ENCODE peak calls at places on chromosomes 3 and 15, in nine cellular contexts. V is MM.1S, S is HCT116, W is astrocyte, D is K562, R is mammary epithelial cell, A is OCI-LY7, K is fibroblast of lung, Z is H9. T is an unnamed sample. For H3K9me3 and H3K79me2, the result is how much of the 10 kb centered on the place peaks cover.

GRCh38 chr3:142077859-142078500 is 71.4 kb downstream of the TFDP2 start:
- DNase-seq in V (no peak), S (no peak), W (no peak), D (no peak), R (no peak), A (no peak), K (no peak), Z (no peak), T (no peak)

GRCh38 chr3:66021731-66022131 is 17.0 kb downstream of the MAGI1 start:
- DNase-seq in V (no peak), S (peak), W (peak), D (no peak), R (peak), A (no peak), K (peak), Z (no peak), T (no peak)

GRCh38 chr3:194447161-194447560 is 39.6 kb downstream of the ATP13A3 start:
- DNase-seq in V (no peak), S (no peak), W (no peak), D (peak), R (no peak), A (no peak), K (no peak), Z (no peak), T (no peak)

GRCh38 chr15:70530503-70530902 is 232.9 kb downstream of the UACA start:
- DNase-seq in V (no peak), S (no peak), W (no peak), D (no peak), R (no peak), A (no peak), K (no peak), Z (no peak), T (no peak)

GRCh38 chr3:129023909-129024308 is 22.8 kb downstream of the EFCC1 start:
- DNase-seq in V (no peak), S (no peak), W (no peak), D (peak), R (no peak), A (peak), K (peak), Z (no peak), T (no peak)

GRCh38 chr3:63192248-63192647 is 85.9 kb upstream of the SYNPR start:
- DNase-seq in V (no peak), S (no peak), W (no peak), D (no peak), R (no peak), A (no peak), K (no peak), Z (no peak), T (no peak)

GRCh38 chr3:54691230-54691900 is 236.5 kb downstream of the LRTM1 start:
- DNase-seq in V (no peak), S (no peak), W (peak), D (peak), R (peak), A (no peak), K (peak), Z (no peak), T (no peak)

GRCh38 chr15:100170280-100170654 is 171.5 kb downstream of the ADAMTS17 start:
- DNase-seq in V (peak), S (no peak), W (no peak), D (no peak), R (no peak), A (no peak), K (no peak), Z (no peak), T (no peak)

GRCh38 chr3:37993811-37994638 is 3.4 kb downstream of the VILL start:
- DNase-seq in V (peak), S (no peak), W (peak), D (peak), R (no peak), A (peak), K (peak), Z (peak), T (peak)

GRCh38 chr3:185402561-185402960 is 39.6 kb downstream of the MAP3K13 start:
- DNase-seq in V (no peak), S (no peak), W (peak), D (no peak), R (no peak), A (no peak), K (peak), Z (no peak), T (peak)

GRCh38 chr15:97030251-97030650 is 699.8 kb downstream of the NR2F2 start:
- DNase-seq in V (no peak), S (no peak), W (no peak), D (no peak), R (no peak), A (no peak), K (no peak), Z (no peak), T (no peak)

GRCh38 chr15:70187331-70187730 is 89.6 kb upstream of the TLE3 start:
- DNase-seq in V (no peak), S (no peak), W (no peak), D (no peak), R (no peak), A (no peak), K (no peak), Z (no peak), T (no peak)

GRCh38 chr15:35833590-35833989 is 287.6 kb upstream of the DPH6 start:
- DNase-seq in V (no peak), S (no peak), W (peak), D (no peak), R (no peak), A (no peak), K (peak), Z (no peak), T (no peak)

GRCh38 chr3:134869153-134869726 is 74.2 kb downstream of the EPHB1 start:
- DNase-seq in V (no peak), S (no peak), W (no peak), D (no peak), R (no peak), A (no peak), K (no peak), Z (no peak), T (no peak)

GRCh38 chr3:125428216-125428830 is 53.2 kb upstream of the ZNF148 start:
- DNase-seq in V (no peak), S (no peak), W (no peak), D (no peak), R (no peak), A (no peak), K (no peak), Z (no peak), T (no peak)

GRCh38 chr3:76063019-76063418 is 277.7 kb upstream of the ZNF717 start:
- DNase-seq in V (no peak), S (no peak), W (peak), D (no peak), R (peak), A (no peak), K (peak), Z (no peak), T (no peak)

GRCh38 chr3:34183114-34183513 is 384.7 kb downstream of the PDCD6IP start:
- DNase-seq in V (no peak), S (no peak), W (no peak), D (no peak), R (no peak), A (no peak), K (no peak), Z (no peak), T (no peak)

GRCh38 chr3:175246766-175247165 is 387.6 kb downstream of the NAALADL2 start:
- DNase-seq in V (no peak), S (no peak), W (peak), D (no peak), R (no peak), A (no peak), K (no peak), Z (no peak), T (no peak)

GRCh38 chr3:187922704-187923393 is 177.6 kb upstream of the BCL6 start:
- DNase-seq in V (no peak), S (no peak), W (peak), D (no peak), R (peak), A (no peak), K (peak), Z (no peak), T (no peak)

GRCh38 chr3:148588291-148588690 is 109.4 kb upstream of the AGTR1 start:
- DNase-seq in V (no peak), S (no peak), W (no peak), D (no peak), R (no peak), A (no peak), K (no peak), Z (no peak), T (no peak)

GRCh38 chr3:31752305-31753049 is 219.8 kb downstream of the STT3B start:
- DNase-seq in V (no peak), S (no peak), W (no peak), D (no peak), R (no peak), A (no peak), K (no peak), Z (no peak), T (peak)

GRCh38 chr3:133886031-133886722 is 9.5 kb downstream of the RAB6B start:
- DNase-seq in V (no peak), S (no peak), W (no peak), D (no peak), R (no peak), A (no peak), K (no peak), Z (no peak), T (no peak)

GRCh38 chr15:100945006-100945405 is 25.8 kb downstream of the LRRK1 start:
- DNase-seq in V (no peak), S (no peak), W (no peak), D (no peak), R (no peak), A (no peak), K (peak), Z (no peak), T (no peak)

GRCh38 chr3:180617049-180617448 is 15.1 kb downstream of the TTC14 start:
- DNase-seq in V (no peak), S (no peak), W (no peak), D (no peak), R (no peak), A (no peak), K (no peak), Z (no peak), T (no peak)

DNA sequence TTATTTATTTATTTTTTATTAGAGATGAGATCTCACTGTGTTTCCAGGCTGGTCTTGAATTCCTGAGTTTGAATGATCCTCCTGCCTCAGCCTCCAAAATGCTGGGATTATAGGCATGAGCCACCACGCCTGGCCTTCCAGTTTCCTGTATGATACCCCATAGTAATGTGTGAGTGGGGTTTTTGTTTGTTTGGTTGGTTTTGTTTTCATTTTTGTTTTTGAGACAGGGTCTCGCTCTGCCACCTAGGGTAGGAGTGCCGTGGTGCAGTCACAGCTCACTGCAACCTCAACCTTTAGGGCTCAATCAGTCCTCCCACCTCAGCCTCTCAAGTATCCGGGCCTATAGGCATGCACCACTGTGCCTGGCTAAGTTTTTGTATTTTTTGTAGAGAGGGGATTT is 30.9 kb downstream of the GOLM2 start:
- DNase-seq in V (peak), S (no peak), W (no peak), D (peak), R (no peak), A (peak), K (no peak), Z (no peak), T (no peak)
- TF ChIP-seq CTCF in V (peak), S (no peak), W (no peak), D (peak), R (no peak), A (peak), K (no peak), Z (peak), T (peak)

GRCh38 chr15:25178835-25179672 is 224.3 kb downstream of the SNRPN start:
- DNase-seq in V (no peak), S (no peak), W (no peak), D (no peak), R (no peak), A (no peak), K (no peak), Z (no peak), T (no peak)
- H3K9me3 ChIP-seq in V (under half), S (under half), W (under half), D (under half), R (under half), A (under half), K (under half), Z (half or more), T (under half)

GRCh38 chr15:68403161-68403941 is 28.6 kb downstream of the ITGA11 start:
- DNase-seq in V (no peak), S (no peak), W (no peak), D (no peak), R (no peak), A (no peak), K (no peak), Z (peak), T (no peak)

GRCh38 chr15:68404056-68404798 is 27.7 kb downstream of the ITGA11 start:
- DNase-seq in V (no peak), S (no peak), W (no peak), D (no peak), R (no peak), A (no peak), K (no peak), Z (peak), T (no peak)

GRCh38 chr15:68407886-68408500 is 24.0 kb downstream of the ITGA11 start:
- DNase-seq in V (no peak), S (no peak), W (no peak), D (no peak), R (no peak), A (no peak), K (no peak), Z (peak), T (no peak)

GRCh38 chr15:68407141-68407885 is 24.6 kb downstream of the ITGA11 start:
- DNase-seq in V (no peak), S (no peak), W (peak), D (no peak), R (no peak), A (no peak), K (peak), Z (no peak), T (no peak)

DNA sequence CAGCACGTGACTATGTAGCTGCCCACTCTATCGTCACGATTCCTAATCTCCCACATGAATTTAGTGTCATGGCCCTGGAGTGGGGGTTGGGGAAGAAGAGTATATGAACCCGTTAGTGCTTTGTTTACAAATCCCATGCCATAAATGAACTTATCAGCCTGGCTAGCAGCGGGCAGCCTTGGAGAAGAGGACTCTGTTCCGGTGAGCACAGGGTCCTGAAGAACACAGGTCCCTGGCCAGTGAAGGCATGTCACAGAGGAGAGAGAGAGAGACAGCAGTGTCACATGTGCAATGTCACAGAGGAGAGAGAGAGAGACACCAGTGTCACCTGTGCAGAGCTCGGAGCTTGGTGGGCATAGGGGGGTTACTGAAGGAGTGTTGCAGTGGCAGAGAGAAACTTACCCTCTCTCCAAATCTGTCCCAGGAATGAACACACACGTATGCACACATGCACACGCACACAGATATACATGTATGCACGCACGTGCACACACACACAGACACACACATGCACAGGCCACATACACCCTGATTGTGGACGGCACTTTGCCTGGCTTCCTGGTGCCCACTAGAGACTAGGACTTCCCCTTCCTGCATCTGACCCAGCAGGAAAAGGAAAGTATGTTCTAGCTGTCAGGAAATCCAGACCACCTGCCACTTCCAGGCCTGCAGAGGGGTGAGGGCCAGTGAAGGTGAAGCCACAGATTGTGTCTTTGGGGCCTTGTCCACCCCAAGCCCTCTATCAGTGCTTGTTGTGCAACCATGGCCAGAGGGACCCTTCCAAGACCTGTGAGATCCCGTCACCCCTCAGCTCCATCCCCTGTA is 26.3 kb downstream of the ITGA11 start:
- DNase-seq in V (no peak), S (no peak), W (no peak), D (no peak), R (no peak), A (no peak), K (no peak), Z (peak), T (no peak)
- H3K79me2 ChIP-seq in V (under half), S (under half), W (half or more), D (under half), R (under half), A (under half), K (under half), Z (under half), T (under half)

GRCh38 chr15:79875213-79875612 is 21.6 kb downstream of the MTHFS start:
- DNase-seq in V (no peak), S (no peak), W (no peak), D (no peak), R (no peak), A (no peak), K (no peak), Z (no peak), T (no peak)
- TF ChIP-seq CTCF in V (no peak), S (no peak), W (no peak), D (no peak), R (no peak), A (no peak), K (no peak), Z (no peak), T (no peak)

DNA sequence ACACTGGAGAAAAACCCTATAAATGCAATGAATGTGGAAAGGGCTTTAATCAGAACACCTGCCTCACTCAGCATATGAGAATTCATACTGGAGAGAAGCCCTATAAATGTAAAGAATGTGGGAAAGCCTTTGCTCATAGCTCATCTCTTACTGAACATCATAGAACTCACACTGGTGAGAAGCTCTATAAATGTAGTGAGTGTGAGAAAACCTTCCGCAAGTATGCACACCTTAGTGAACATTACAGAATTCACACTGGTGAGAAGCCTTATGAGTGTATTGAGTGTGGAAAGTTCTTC is 7.4 kb upstream of the ZNF501 start:
- DNase-seq in V (no peak), S (no peak), W (no peak), D (no peak), R (no peak), A (no peak), K (peak), Z (no peak), T (no peak)
- H3K9me3 ChIP-seq in V (under half), S (half or more), W (half or more), D (under half), R (half or more), A (under half), K (under half), Z (half or more), T (under half)

GRCh38 chr15:58987501-58988010 is at the start of gene RNF111:
- DNase-seq in V (peak), S (peak), W (peak), D (peak), R (peak), A (peak), K (peak), Z (peak), T (peak)

GRCh38 chr15:58985443-58985842 is 2.0 kb upstream of the RNF111 start:
- DNase-seq in V (no peak), S (no peak), W (no peak), D (no peak), R (no peak), A (no peak), K (peak), Z (peak), T (peak)

GRCh38 chr15:58987036-58987435 is 427 bp upstream of the RNF111 start:
- DNase-seq in V (peak), S (no peak), W (no peak), D (peak), R (no peak), A (no peak), K (no peak), Z (no peak), T (no peak)

GRCh38 chr15:58980351-58980939 is 7.0 kb upstream of the RNF111 start:
- DNase-seq in V (peak), S (peak), W (peak), D (peak), R (no peak), A (peak), K (peak), Z (no peak), T (peak)

GRCh38 chr15:58981808-58982475 is 5.5 kb upstream of the RNF111 start:
- DNase-seq in V (peak), S (no peak), W (no peak), D (no peak), R (no peak), A (peak), K (no peak), Z (no peak), T (no peak)
- H3K79me2 ChIP-seq in V (under half), S (under half), W (under half), D (under half), R (under half), A (under half), K (under half), Z (under half), T (under half)

GRCh38 chr3:123072152-123072551 is 5.3 kb downstream of the PDIA5 start:
- DNase-seq in V (no peak), S (no peak), W (no peak), D (no peak), R (no peak), A (no peak), K (no peak), Z (peak), T (no peak)

GRCh38 chr3:123070471-123070870 is 3.6 kb downstream of the PDIA5 start:
- DNase-seq in V (no peak), S (no peak), W (no peak), D (no peak), R (no peak), A (no peak), K (no peak), Z (peak), T (no peak)

GRCh38 chr3:123071146-123071545 is 4.3 kb downstream of the PDIA5 start:
- DNase-seq in V (no peak), S (no peak), W (peak), D (no peak), R (no peak), A (peak), K (peak), Z (peak), T (peak)

GRCh38 chr3:123072564-123072963 is 5.7 kb downstream of the PDIA5 start:
- DNase-seq in V (no peak), S (no peak), W (no peak), D (no peak), R (no peak), A (no peak), K (no peak), Z (no peak), T (no peak)

DNA sequence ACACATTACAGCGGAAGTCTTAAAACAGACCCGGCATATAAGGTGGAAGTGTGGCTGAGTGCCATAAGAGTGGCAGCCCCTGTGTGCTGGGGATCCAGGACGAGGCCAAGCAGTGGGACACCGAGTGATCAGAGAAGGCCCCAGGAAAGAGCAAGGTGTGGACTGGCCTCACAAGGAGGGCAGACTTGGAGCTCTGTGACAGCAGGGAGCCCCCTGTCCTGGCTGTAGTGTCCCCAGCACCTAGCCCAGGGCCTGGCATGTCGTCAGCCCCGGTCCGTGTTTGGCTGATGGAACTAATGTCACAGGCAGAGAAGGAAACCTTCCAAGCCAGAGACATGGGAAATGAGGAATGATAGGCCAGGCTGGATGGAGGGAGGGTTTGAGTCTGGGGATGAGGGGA is 4.8 kb downstream of the PDIA5 start:
- DNase-seq in V (no peak), S (no peak), W (no peak), D (no peak), R (no peak), A (no peak), K (no peak), Z (no peak), T (no peak)
- TF ChIP-seq CTCF in V (no peak), S (no peak), W (no peak), D (no peak), R (no peak), A (no peak), K (no peak), Z (no peak), T (no peak)